ENCODE peak calls at places on chromosomes 11 and 22, in four cellular contexts. Q is SK-N-SH, H is H1, J is K562. I is an unnamed sample.

GRCh38 chr11:71385091-71385490 is 63.1 kb downstream of the DHCR7 start:
- DNase-seq in Q (no peak), H (no peak), J (no peak), I (no peak)

GRCh38 chr11:121494355-121495099 is 41.8 kb upstream of the SORL1-AS1 start:
- DNase-seq in Q (no peak), H (no peak), J (no peak), I (no peak)

GRCh38 chr11:110069158-110069737 is 23.9 kb upstream of the ZC3H12C start:
- DNase-seq in Q (no peak), H (no peak), J (no peak), I (peak)

GRCh38 chr11:76770642-76771445 is 12.3 kb upstream of the TSKU start:
- DNase-seq in Q (no peak), H (no peak), J (no peak), I (no peak)

GRCh38 chr11:96614846-96615245 is 225.0 kb downstream of the JRKL start:
- DNase-seq in Q (no peak), H (no peak), J (no peak), I (no peak)

GRCh38 chr22:47966316-47966715 is 1203.9 kb downstream of the TBC1D22A start:
- DNase-seq in Q (no peak), H (no peak), J (no peak), I (no peak)

GRCh38 chr22:23984430-23984829 is 4.5 kb downstream of the GSTT2 start:
- DNase-seq in Q (peak), H (peak), J (no peak), I (no peak)

GRCh38 chr11:128931661-128932060 is 11.0 kb downstream of the TP53AIP1 start:
- DNase-seq in Q (no peak), H (no peak), J (no peak), I (no peak)

GRCh38 chr11:122633219-122633829 is 22.2 kb upstream of the UBASH3B start:
- DNase-seq in Q (peak), H (no peak), J (no peak), I (peak)

GRCh38 chr22:42621505-42622002 is 6.9 kb upstream of the POLDIP3 start:
- DNase-seq in Q (peak), H (peak), J (peak), I (peak)

GRCh38 chr11:29751618-29752017 is 265.2 kb downstream of the KCNA4 start:
- DNase-seq in Q (no peak), H (no peak), J (no peak), I (no peak)

GRCh38 chr22:46401370-46401769 is 65.9 kb downstream of the TRMU start:
- DNase-seq in Q (no peak), H (no peak), J (no peak), I (no peak)

GRCh38 chr11:102530558-102530957 is at the start of gene MMP7:
- DNase-seq in Q (no peak), H (no peak), J (no peak), I (no peak)

GRCh38 chr11:126857860-126858808 is 142.4 kb downstream of the KIRREL3 start:
- DNase-seq in Q (peak), H (no peak), J (no peak), I (no peak)

GRCh38 chr11:108253176-108253575 is 30.3 kb downstream of the ATM start:
- DNase-seq in Q (no peak), H (no peak), J (no peak), I (no peak)

GRCh38 chr11:61057615-61058014 is 44.7 kb upstream of the CD5 start:
- DNase-seq in Q (no peak), H (no peak), J (no peak), I (no peak)

GRCh38 chr11:91248199-91248807 is 976.3 kb upstream of the FAT3 start:
- DNase-seq in Q (no peak), H (no peak), J (no peak), I (peak)

GRCh38 chr11:118619444-118620205 is 12.2 kb downstream of the PHLDB1 start:
- DNase-seq in Q (no peak), H (no peak), J (no peak), I (no peak)

GRCh38 chr22:21816787-21817496 is 50.5 kb downstream of the MAPK1 start:
- DNase-seq in Q (peak), H (no peak), J (peak), I (no peak)

GRCh38 chr11:112797072-112797471 is 164.1 kb upstream of the NCAM1 start:
- DNase-seq in Q (peak), H (no peak), J (no peak), I (no peak)

GRCh38 chr22:22343603-22344276 is 99.2 kb downstream of the VPREB1 start:
- DNase-seq in Q (no peak), H (no peak), J (no peak), I (peak)

GRCh38 chr11:132234878-132235277 is 864.5 kb downstream of the NTM start:
- DNase-seq in Q (no peak), H (no peak), J (no peak), I (no peak)

GRCh38 chr11:4539603-4540219 is 5.3 kb upstream of the OR52M1 start:
- DNase-seq in Q (peak), H (peak), J (peak), I (peak)

GRCh38 chr11:131674051-131674755 is 303.8 kb downstream of the NTM start:
- DNase-seq in Q (peak), H (peak), J (peak), I (peak)

GRCh38 chr11:20707876-20708275 is 38.5 kb downstream of the NELL1 start:
- DNase-seq in Q (no peak), H (no peak), J (no peak), I (no peak)

DNA sequence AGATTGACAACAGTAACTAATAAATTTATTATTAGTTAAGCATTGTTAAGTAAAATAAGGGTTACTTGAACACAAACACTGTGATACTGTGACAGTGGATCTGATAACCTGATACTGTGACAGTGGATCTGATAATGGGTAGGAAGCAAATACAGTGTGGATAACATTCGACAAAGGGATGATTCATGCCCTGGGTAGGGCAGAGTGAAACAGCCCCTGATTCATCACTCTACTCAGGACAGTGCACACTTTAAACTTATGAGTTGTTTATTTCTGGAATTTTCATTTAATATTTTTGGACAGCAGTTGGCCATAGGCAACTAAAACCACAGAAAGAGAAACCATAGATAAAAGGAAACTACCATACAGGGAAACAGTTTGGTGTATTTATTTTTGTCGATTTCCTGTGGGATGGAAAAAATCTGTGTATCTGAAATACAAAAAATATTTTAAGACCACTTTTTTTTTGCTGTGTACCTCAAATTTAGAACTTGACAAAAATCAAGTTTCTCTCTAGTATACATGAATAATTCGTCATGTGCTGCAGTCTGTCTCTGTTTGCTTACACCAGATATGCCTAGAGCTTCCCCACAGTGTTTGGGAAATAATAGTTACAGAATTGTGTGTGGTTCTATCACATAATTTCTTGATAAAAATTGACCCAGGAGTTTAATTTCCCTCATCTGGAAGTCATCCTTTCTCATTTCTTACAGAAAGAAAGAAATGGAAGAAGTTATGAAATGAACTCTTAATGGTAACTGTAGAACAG is 61.0 kb upstream of the CTSC start:
- DNase-seq in Q (no peak), H (no peak), J (no peak), I (no peak)
- TF ChIP-seq JUND in Q (peak), H (no peak), J (peak), I (no peak)

DNA sequence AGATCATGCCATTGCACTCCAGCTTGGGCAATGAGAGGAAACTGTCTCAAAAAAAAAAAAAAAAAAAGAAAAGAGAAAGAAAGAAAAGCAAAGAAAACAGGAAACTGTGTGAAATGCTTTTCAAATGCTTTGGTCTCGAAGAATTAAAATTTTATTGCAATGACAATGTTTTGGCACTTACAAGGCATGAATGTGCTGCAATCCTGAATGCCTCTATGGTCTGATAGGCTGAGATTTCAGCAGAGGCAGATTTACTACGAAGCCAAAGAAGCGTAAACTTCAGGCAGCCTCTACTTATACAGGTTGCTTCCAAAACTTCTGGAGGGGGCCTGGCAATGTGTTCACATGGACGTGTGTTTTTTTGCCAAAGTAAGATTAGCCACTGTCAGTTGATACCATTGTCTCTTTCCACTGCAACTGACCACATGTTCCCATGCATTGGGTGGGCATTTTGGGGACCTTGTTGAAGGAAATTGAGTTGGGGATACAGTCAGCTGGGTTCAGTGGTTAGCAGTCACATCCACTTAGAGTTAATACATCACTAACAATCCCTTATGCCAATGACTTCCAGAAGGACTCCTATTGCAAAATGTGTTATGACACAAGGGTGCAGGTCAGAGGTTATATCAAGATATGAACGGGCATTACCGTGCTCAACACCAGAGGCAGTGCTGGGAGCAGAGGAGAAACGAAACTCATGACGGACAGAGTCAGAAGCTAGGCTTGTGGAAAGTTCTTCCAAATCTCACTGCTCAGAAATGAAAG is 48.8 kb downstream of the ABTB2 start:
- DNase-seq in Q (no peak), H (no peak), J (no peak), I (no peak)
- TF ChIP-seq JUND in Q (no peak), H (no peak), J (no peak), I (no peak)

GRCh38 chr11:87926250-87926970 is 248.8 kb downstream of the RAB38 start:
- DNase-seq in Q (no peak), H (no peak), J (no peak), I (no peak)

GRCh38 chr11:87924125-87924524 is 251.1 kb downstream of the RAB38 start:
- DNase-seq in Q (no peak), H (no peak), J (no peak), I (peak)
- TF ChIP-seq JUND in Q (no peak), H (no peak), J (no peak), I (no peak)

GRCh38 chr22:26674211-26675190 is 17.1 kb downstream of the MIAT start:
- DNase-seq in Q (no peak), H (no peak), J (peak), I (no peak)
- TF ChIP-seq JUND in Q (no peak), H (no peak), J (no peak), I (no peak)

GRCh38 chr22:49243335-49243734 is 584.3 kb downstream of the BRD1 start:
- DNase-seq in Q (no peak), H (peak), J (no peak), I (no peak)

GRCh38 chr22:49240472-49240871 is 587.2 kb downstream of the BRD1 start:
- DNase-seq in Q (no peak), H (peak), J (no peak), I (no peak)

GRCh38 chr22:49241174-49241851 is 586.4 kb downstream of the BRD1 start:
- DNase-seq in Q (no peak), H (peak), J (no peak), I (no peak)

GRCh38 chr22:49243965-49244364 is 583.7 kb downstream of the BRD1 start:
- DNase-seq in Q (no peak), H (peak), J (no peak), I (no peak)

DNA sequence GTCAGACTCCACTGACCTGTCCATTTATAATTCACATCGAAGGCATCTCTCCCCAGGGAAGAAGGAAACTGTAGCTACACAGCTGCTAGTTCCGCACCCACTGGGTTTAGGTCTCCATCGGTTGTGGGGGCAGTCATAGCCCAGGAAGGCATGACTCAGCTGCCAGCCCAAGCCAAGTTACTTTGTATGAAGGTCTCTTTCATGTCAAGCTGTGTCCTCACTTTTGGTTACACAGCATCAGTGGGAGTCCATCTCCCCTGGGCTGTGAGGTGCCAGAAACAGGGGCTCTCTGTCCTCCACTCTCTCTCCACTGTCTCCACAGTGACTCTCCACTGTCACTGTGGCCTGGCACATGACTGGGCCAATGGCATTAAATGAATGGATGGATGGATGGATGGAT is 585.2 kb downstream of the BRD1 start:
- DNase-seq in Q (no peak), H (no peak), J (no peak), I (no peak)
- TF ChIP-seq JUND in Q (no peak), H (no peak), J (no peak), I (no peak)

GRCh38 chr22:35777335-35777975 is 59.8 kb downstream of the APOL5 start:
- DNase-seq in Q (no peak), H (no peak), J (no peak), I (no peak)
- TF ChIP-seq JUND in Q (peak), H (no peak), J (no peak), I (no peak)

GRCh38 chr11:68193018-68193417 is 20.1 kb downstream of the KMT5B start:
- DNase-seq in Q (no peak), H (no peak), J (no peak), I (no peak)
- TF ChIP-seq JUND in Q (no peak), H (no peak), J (no peak), I (no peak)

GRCh38 chr22:38422615-38423511 is 32.1 kb downstream of the KCNJ4 start:
- DNase-seq in Q (no peak), H (no peak), J (peak), I (peak)
- TF ChIP-seq JUND in Q (no peak), H (no peak), J (no peak), I (no peak)

DNA sequence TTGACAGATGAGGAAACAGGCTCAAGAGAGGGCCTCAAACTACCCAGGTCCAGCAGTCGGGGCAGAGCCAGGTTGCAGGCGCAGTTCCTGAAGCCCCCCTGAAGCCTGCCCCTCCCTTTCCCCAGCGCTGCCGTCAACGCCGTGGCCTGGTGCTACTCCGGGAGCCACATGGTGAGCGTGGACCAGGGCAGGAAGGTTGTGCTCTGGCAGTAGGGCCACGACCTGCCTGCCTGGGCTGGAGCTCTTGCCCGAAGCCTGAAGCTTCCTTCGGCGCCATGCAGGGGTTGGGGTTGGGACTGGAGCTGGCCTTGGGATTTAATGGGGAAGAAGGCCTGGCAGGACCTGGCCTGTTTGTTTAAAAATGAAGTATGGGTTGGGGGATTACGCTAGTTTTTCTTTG is 15.0 kb downstream of the ATG16L2 start:
- DNase-seq in Q (no peak), H (no peak), J (no peak), I (no peak)
- TF ChIP-seq JUND in Q (no peak), H (no peak), J (no peak), I (no peak)

GRCh38 chr11:706439-706956 is 467 bp downstream of the EPS8L2 start:
- DNase-seq in Q (no peak), H (peak), J (peak), I (peak)
- TF ChIP-seq JUND in Q (no peak), H (no peak), J (peak), I (no peak)